ENCODE peak calls at places on chromosomes 11 and 22, in nine cellular contexts. I, Y, V, R, G, K, U, O and F are unnamed samples.

GRCh38 chr22:44711701-44712100 is 9.7 kb downstream of the PRR5 start:
- DNase-seq in G (no peak), Y (no peak), K (no peak), I (no peak), O (no peak), U (no peak), V (no peak), R (no peak), F (no peak)

GRCh38 chr11:18588297-18589252 is at the start of gene UEVLD:
- DNase-seq in O (peak; percentile 92), G (peak; percentile 57), R (peak; percentile 87), Y (peak; percentile 89), V (peak; percentile 82), I (peak; percentile 91), K (peak; percentile 93), U (peak; percentile 87), F (peak; percentile 94)

GRCh38 chr11:61487342-61488025 is 21.1 kb upstream of the LRRC10B start:
- DNase-seq in O (no peak), I (no peak), R (no peak), K (no peak), U (no peak), G (no peak), V (no peak), Y (no peak), F (no peak)

GRCh38 chr22:47043835-47044721 is 281.6 kb downstream of the TBC1D22A start:
- DNase-seq in O (peak; percentile 86), V (no peak), I (peak; percentile 58), K (no peak), G (no peak), Y (peak; percentile 54), R (peak; percentile 61), U (no peak), F (peak; percentile 30)

GRCh38 chr11:27075192-27075591 is 34.6 kb downstream of the BBOX1 start:
- DNase-seq in O (no peak), V (peak; percentile 49), K (no peak), G (no peak), Y (peak; percentile 82), I (no peak), U (no peak), R (no peak), F (no peak)

GRCh38 chr22:26835929-26836528 is 178.6 kb downstream of the MIAT start:
- DNase-seq in K (peak; percentile 17), R (no peak), O (peak; percentile 64), V (peak; percentile 40), Y (peak; percentile 23), I (peak; percentile 53), G (peak; percentile 33), U (peak; percentile 41), F (peak; percentile 55)

GRCh38 chr22:45884201-45885067 is 92.5 kb downstream of the WNT7B start:
- DNase-seq in R (peak; percentile 63), V (no peak), K (no peak), G (no peak), Y (no peak), U (no peak), O (no peak), I (no peak), F (no peak)

GRCh38 chr11:68408512-68408911 is 52.0 kb upstream of the PPP6R3 start:
- DNase-seq in O (no peak), I (no peak), G (no peak), R (no peak), Y (no peak), U (no peak), K (no peak), V (no peak), F (no peak)

GRCh38 chr11:19013181-19013857 is 47.2 kb downstream of the MRGPRX2 start:
- DNase-seq in R (no peak), Y (no peak), I (no peak), O (no peak), K (no peak), V (no peak), U (no peak), G (no peak), F (peak; percentile 6)

GRCh38 chr22:49213731-49214352 is 613.8 kb downstream of the BRD1 start:
- DNase-seq in V (no peak), U (no peak), K (no peak), R (no peak), I (no peak), Y (no peak), G (no peak), O (no peak), F (no peak)

GRCh38 chr11:44857490-44857889 is 93.2 kb downstream of the TP53I11 start:
- DNase-seq in O (no peak), I (no peak), V (no peak), U (no peak), R (no peak), Y (no peak), G (no peak), K (peak; percentile 30), F (no peak)

GRCh38 chr11:95417832-95418231 is 186.8 kb upstream of the SESN3 start:
- DNase-seq in U (no peak), O (no peak), V (no peak), R (no peak), K (no peak), Y (no peak), I (no peak), G (no peak), F (no peak)

GRCh38 chr11:58494096-58494495 is 13.8 kb downstream of the OR5B21 start:
- DNase-seq in K (no peak), Y (peak; percentile 33), G (no peak), U (no peak), O (no peak), R (no peak), I (peak; percentile 45), V (no peak), F (no peak)

GRCh38 chr11:15622231-15622890 is 507.6 kb downstream of the INSC start:
- DNase-seq in V (no peak), R (no peak), O (no peak), G (no peak), K (no peak), U (no peak), Y (no peak), I (no peak), F (no peak)

GRCh38 chr11:45872513-45873356 is 12.7 kb upstream of the MAPK8IP1 start:
- DNase-seq in Y (peak; percentile 95), G (peak; percentile 79), U (no peak), K (peak; percentile 83), V (peak; percentile 82), O (no peak), I (peak; percentile 78), R (no peak), F (peak; percentile 81)

GRCh38 chr11:23406131-23406819 is 546.0 kb upstream of the CCDC179 start:
- DNase-seq in V (no peak), I (no peak), R (no peak), K (no peak), U (no peak), G (no peak), Y (no peak), O (no peak), F (no peak)

GRCh38 chr11:110565344-110565684 is 135.6 kb downstream of the FDX1 start:
- DNase-seq in K (peak; percentile 79), G (no peak), O (no peak), I (peak; percentile 13), Y (peak; percentile 64), R (no peak), U (no peak), V (peak; percentile 28), F (peak; percentile 84)

GRCh38 chr11:46347637-46348311 is 511 bp downstream of the DGKZ start:
- DNase-seq in K (no peak), R (no peak), G (no peak), O (peak; percentile 43), I (no peak), Y (no peak), V (no peak), U (no peak), F (no peak)

GRCh38 chr11:84564180-84564866 is 1062.8 kb downstream of the DLG2 start:
- DNase-seq in R (no peak), V (peak; percentile 62), G (peak; percentile 4), I (peak; percentile 60), U (peak; percentile 25), K (peak; percentile 43), Y (peak; percentile 44), O (peak; percentile 64), F (peak; percentile 71)

DNA sequence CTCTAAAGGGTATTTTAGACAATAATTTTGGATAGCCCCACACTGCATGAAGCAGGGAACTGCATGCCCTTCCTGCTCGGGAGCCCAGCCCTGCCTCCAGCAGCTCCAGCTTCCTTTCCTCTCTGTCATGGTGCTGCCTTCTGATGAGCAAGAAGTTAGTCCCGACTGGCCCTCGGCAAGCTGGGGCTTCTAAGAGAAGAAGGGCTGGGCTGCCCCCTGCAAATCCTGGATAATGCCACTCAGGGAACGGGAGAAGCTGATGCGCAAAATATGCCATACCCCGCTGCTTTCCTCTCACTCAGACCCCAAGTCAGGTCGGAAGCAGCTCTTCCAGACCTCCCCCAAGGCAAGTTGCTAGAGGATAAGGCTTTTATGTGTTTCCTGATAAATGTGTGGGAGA is 296.3 kb downstream of the ETS1 start:
- DNase-seq in V (no peak), R (no peak), Y (no peak), U (no peak), K (no peak), I (no peak), G (no peak), O (no peak), F (no peak)
- H3K4me3 ChIP-seq in V (no peak overlapping the region), R (no peak overlapping the region), Y (no peak overlapping the region), U (no peak overlapping the region), K (no peak overlapping the region), I (no peak overlapping the region), G (no peak overlapping the region), O (no peak overlapping the region), F (no peak overlapping the region)

GRCh38 chr22:39434721-39435120 is 22.1 kb upstream of the MGAT3 start:
- DNase-seq in O (no peak), G (no peak), Y (no peak), I (no peak), R (no peak), U (no peak), V (no peak), K (no peak), F (no peak)
- H3K4me3 ChIP-seq in O (no peak overlapping the region), G (no peak overlapping the region), Y (no peak overlapping the region), I (no peak overlapping the region), R (no peak overlapping the region), U (no peak overlapping the region), V (no peak overlapping the region), K (no peak overlapping the region), F (no peak overlapping the region)

DNA sequence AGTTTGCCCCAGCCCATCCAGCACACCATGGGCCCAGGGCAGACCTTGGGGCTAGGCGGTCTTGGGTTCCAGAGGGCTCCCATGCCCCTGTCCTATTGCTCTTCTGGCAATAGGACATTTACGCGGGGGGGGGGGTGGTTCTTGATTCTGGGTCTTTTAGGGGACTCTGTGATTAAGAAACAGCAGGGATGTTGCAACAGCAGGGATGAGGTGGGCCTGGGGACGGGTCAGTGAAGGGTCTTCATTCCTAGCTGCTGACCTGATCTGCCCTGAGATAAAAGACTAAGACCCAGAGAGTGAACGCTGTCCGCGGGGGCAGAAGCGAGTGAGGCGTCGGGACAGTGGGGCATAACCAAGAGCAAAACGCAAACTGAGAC is 418 bp upstream of the ADAMTS15 start:
- DNase-seq in V (no peak), U (no peak), R (no peak), G (no peak), I (no peak), Y (no peak), K (no peak), O (no peak), F (no peak)
- H3K4me3 ChIP-seq in V (peak overlapping the region; percentile 58), U (peak overlapping the region; percentile 78), R (peak overlapping the region; percentile 37), G (peak overlapping the region; percentile 54), I (peak overlapping the region; percentile 48), Y (peak overlapping the region; percentile 81), K (peak overlapping the region; percentile 59), O (peak overlapping the region; percentile 42), F (peak overlapping the region; percentile 69)

DNA sequence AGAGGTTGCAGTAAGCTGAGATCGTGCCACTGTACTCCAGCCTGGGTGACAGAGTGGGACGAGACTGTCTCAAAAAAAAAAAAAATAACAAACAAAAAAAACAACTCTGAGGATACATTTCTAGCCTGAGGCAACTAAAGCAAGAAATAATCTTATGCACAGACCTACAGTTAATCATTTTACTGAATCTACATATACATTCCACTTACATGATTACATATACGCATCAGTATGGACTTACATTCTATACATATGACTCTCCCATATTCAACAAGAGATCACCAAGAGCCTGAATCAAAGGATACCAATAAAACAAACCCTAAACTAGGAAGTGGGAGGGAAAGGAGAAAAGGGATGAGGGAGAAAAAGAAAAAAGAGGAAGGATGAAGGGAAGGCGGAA is 1.1 kb downstream of the ALG8 start:
- DNase-seq in V (no peak), I (peak; percentile 13), Y (peak; percentile 16), O (no peak), U (no peak), R (no peak), G (no peak), K (no peak), F (no peak)
- H3K4me3 ChIP-seq in V (peak overlapping the region; percentile 87), I (peak overlapping the region; percentile 99), Y (peak overlapping the region; percentile 69), O (peak overlapping the region; percentile 69), U (no peak overlapping the region), R (no peak overlapping the region), G (peak overlapping the region; percentile 57), K (no peak overlapping the region), F (no peak overlapping the region)